ENCODE peak calls at places on chromosomes 1 and 21, in seven cellular contexts. One of them, this sample, is unnamed.

GRCh38 chr1:6185635-6186382 is 5.7 kb upstream of the CHD5 start:
- DNase-seq in AG04449: no peak
- DNase-seq in pancreas: no peak
- DNase-seq in OCI-LY7: peak; percentile 54
- DNase-seq in astrocyte of the spinal cord: peak; percentile 32
- DNase-seq in body of pancreas: no peak
- DNase-seq in psoas muscle: no peak
- DNase-seq in this sample: peak; percentile 67

GRCh38 chr21:16708431-16708830 is 804.4 kb upstream of the CXADR start:
- DNase-seq in psoas muscle: no peak
- DNase-seq in body of pancreas: no peak
- DNase-seq in OCI-LY7: no peak
- DNase-seq in pancreas: no peak
- DNase-seq in AG04449: no peak
- DNase-seq in astrocyte of the spinal cord: peak; percentile 33
- DNase-seq in this sample: peak; percentile 28

GRCh38 chr1:61141288-61142044 is 59.1 kb downstream of the NFIA start:
- DNase-seq in AG04449: no peak
- DNase-seq in OCI-LY7: no peak
- DNase-seq in pancreas: no peak
- DNase-seq in psoas muscle: no peak
- DNase-seq in astrocyte of the spinal cord: peak; percentile 47
- DNase-seq in body of pancreas: no peak
- DNase-seq in this sample: peak; percentile 91

GRCh38 chr1:170518965-170519364 is 13.0 kb upstream of the GORAB start:
- DNase-seq in astrocyte of the spinal cord: peak; percentile 24
- DNase-seq in psoas muscle: no peak
- DNase-seq in OCI-LY7: no peak
- DNase-seq in AG04449: no peak
- DNase-seq in body of pancreas: no peak
- DNase-seq in pancreas: no peak
- DNase-seq in this sample: no peak

GRCh38 chr1:243264718-243265117 is 8.9 kb downstream of the SDCCAG8 start:
- DNase-seq in psoas muscle: no peak
- DNase-seq in body of pancreas: no peak
- DNase-seq in OCI-LY7: no peak
- DNase-seq in pancreas: no peak
- DNase-seq in astrocyte of the spinal cord: peak; percentile 65
- DNase-seq in AG04449: no peak
- DNase-seq in this sample: peak; percentile 90

GRCh38 chr1:148264374-148265276 is 112.5 kb upstream of the NBPF11 start:
- DNase-seq in AG04449: peak; percentile 31
- DNase-seq in body of pancreas: no peak
- DNase-seq in OCI-LY7: no peak
- DNase-seq in pancreas: peak; percentile 52
- DNase-seq in astrocyte of the spinal cord: peak; percentile 73
- DNase-seq in psoas muscle: no peak
- DNase-seq in this sample: peak; percentile 84

GRCh38 chr1:46558141-46558963 is 6.9 kb upstream of the KNCN start:
- DNase-seq in astrocyte of the spinal cord: no peak
- DNase-seq in body of pancreas: no peak
- DNase-seq in psoas muscle: no peak
- DNase-seq in AG04449: no peak
- DNase-seq in OCI-LY7: no peak
- DNase-seq in pancreas: peak; percentile 55
- DNase-seq in this sample: no peak

GRCh38 chr1:210170220-210170619 is 62.4 kb upstream of the SERTAD4 start:
- DNase-seq in astrocyte of the spinal cord: no peak
- DNase-seq in AG04449: no peak
- DNase-seq in OCI-LY7: no peak
- DNase-seq in body of pancreas: no peak
- DNase-seq in psoas muscle: no peak
- DNase-seq in pancreas: no peak
- DNase-seq in this sample: no peak

GRCh38 chr1:23751050-23751814 is 8.0 kb downstream of the ELOA start:
- DNase-seq in pancreas: no peak
- DNase-seq in OCI-LY7: peak; percentile 76
- DNase-seq in psoas muscle: no peak
- DNase-seq in astrocyte of the spinal cord: peak; percentile 34
- DNase-seq in AG04449: no peak
- DNase-seq in body of pancreas: peak; percentile 69
- DNase-seq in this sample: peak; percentile 80

GRCh38 chr1:42214447-42214871 is 49.9 kb upstream of the GUCA2A start:
- DNase-seq in AG04449: peak; percentile 28
- DNase-seq in astrocyte of the spinal cord: peak; percentile 68
- DNase-seq in pancreas: no peak
- DNase-seq in psoas muscle: no peak
- DNase-seq in OCI-LY7: no peak
- DNase-seq in body of pancreas: peak; percentile 76
- DNase-seq in this sample: peak; percentile 90

GRCh38 chr21:41613421-41613998 is 105.6 kb upstream of the TMPRSS2 start:
- DNase-seq in body of pancreas: no peak
- DNase-seq in OCI-LY7: no peak
- DNase-seq in psoas muscle: no peak
- DNase-seq in pancreas: no peak
- DNase-seq in AG04449: no peak
- DNase-seq in astrocyte of the spinal cord: no peak
- DNase-seq in this sample: no peak

GRCh38 chr21:16330340-16331319 is 600.8 kb downstream of the USP25 start:
- DNase-seq in body of pancreas: peak; percentile 56
- DNase-seq in OCI-LY7: peak; percentile 56
- DNase-seq in psoas muscle: no peak
- DNase-seq in pancreas: no peak
- DNase-seq in astrocyte of the spinal cord: peak; percentile 88
- DNase-seq in AG04449: peak; percentile 24
- DNase-seq in this sample: peak; percentile 92

GRCh38 chr1:184033711-184034167 is 3.8 kb downstream of the COLGALT2 start:
- DNase-seq in body of pancreas: no peak
- DNase-seq in psoas muscle: no peak
- DNase-seq in OCI-LY7: no peak
- DNase-seq in astrocyte of the spinal cord: peak; percentile 52
- DNase-seq in pancreas: no peak
- DNase-seq in AG04449: no peak
- DNase-seq in this sample: no peak

GRCh38 chr1:39102537-39103320 is 76.6 kb downstream of the NDUFS5 start:
- DNase-seq in AG04449: no peak
- DNase-seq in body of pancreas: peak; percentile 62
- DNase-seq in pancreas: no peak
- DNase-seq in astrocyte of the spinal cord: peak; percentile 84
- DNase-seq in OCI-LY7: peak; percentile 80
- DNase-seq in psoas muscle: no peak
- DNase-seq in this sample: peak; percentile 90

GRCh38 chr21:43810505-43811261 is 21.3 kb downstream of the RRP1 start:
- DNase-seq in body of pancreas: peak; percentile 84
- DNase-seq in astrocyte of the spinal cord: peak; percentile 57
- DNase-seq in OCI-LY7: peak; percentile 83
- DNase-seq in AG04449: no peak
- DNase-seq in psoas muscle: peak; percentile 90
- DNase-seq in pancreas: peak; percentile 94
- DNase-seq in this sample: peak; percentile 61

DNA sequence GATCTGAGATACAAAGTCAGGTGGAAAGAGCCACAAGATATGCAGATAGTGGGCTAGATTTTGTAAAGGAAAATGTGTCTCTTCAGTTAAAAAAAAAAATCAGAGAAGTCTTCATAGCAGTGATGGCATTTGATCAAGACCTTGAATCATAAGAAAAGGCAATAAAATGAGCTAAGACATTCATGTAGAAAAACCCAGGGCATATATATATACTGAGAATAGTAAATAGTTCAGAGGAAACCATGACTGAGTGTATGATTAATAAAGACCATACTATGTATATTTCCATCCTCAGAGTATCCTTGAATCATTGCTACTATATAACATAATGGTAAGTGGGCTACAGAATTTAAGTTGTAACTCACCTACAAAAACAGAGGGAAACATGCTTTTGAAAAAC is 321.7 kb upstream of the NR5A2 start:
- DNase-seq in AG04449: no peak
- DNase-seq in psoas muscle: no peak
- DNase-seq in body of pancreas: no peak
- DNase-seq in OCI-LY7: no peak
- DNase-seq in astrocyte of the spinal cord: no peak
- DNase-seq in pancreas: no peak
- DNase-seq in this sample: no peak
- TF ChIP-seq CTCF in AG04449: no peak
- TF ChIP-seq CTCF in psoas muscle: no peak
- TF ChIP-seq CTCF in body of pancreas: no peak
- TF ChIP-seq CTCF in OCI-LY7: no peak
- TF ChIP-seq CTCF in astrocyte of the spinal cord: no peak
- TF ChIP-seq CTCF in pancreas: no peak
- TF ChIP-seq CTCF in this sample: no peak

GRCh38 chr1:232627645-232628334 is 2.1 kb downstream of the SIPA1L2 start:
- DNase-seq in OCI-LY7: peak; percentile 84
- DNase-seq in astrocyte of the spinal cord: peak; percentile 40
- DNase-seq in body of pancreas: no peak
- DNase-seq in psoas muscle: no peak
- DNase-seq in AG04449: no peak
- DNase-seq in pancreas: no peak
- DNase-seq in this sample: peak; percentile 59

GRCh38 chr1:232630894-232631195 is 912 bp upstream of the SIPA1L2 start:
- DNase-seq in body of pancreas: no peak
- DNase-seq in AG04449: no peak
- DNase-seq in psoas muscle: no peak
- DNase-seq in astrocyte of the spinal cord: no peak
- DNase-seq in OCI-LY7: no peak
- DNase-seq in pancreas: no peak
- DNase-seq in this sample: no peak

GRCh38 chr1:232630047-232630893 is at the start of gene SIPA1L2:
- DNase-seq in body of pancreas: peak; percentile 92
- DNase-seq in AG04449: peak; percentile 23
- DNase-seq in psoas muscle: peak; percentile 96
- DNase-seq in pancreas: peak; percentile 97
- DNase-seq in astrocyte of the spinal cord: peak; percentile 89
- DNase-seq in OCI-LY7: peak; percentile 89
- DNase-seq in this sample: peak; percentile 92

GRCh38 chr1:232628335-232629214 is 1.4 kb downstream of the SIPA1L2 start:
- DNase-seq in psoas muscle: no peak
- DNase-seq in body of pancreas: no peak
- DNase-seq in AG04449: no peak
- DNase-seq in OCI-LY7: peak; percentile 66
- DNase-seq in astrocyte of the spinal cord: peak; percentile 62
- DNase-seq in pancreas: no peak
- DNase-seq in this sample: peak; percentile 67

GRCh38 chr1:232629250-232630046 is 485 bp downstream of the SIPA1L2 start:
- DNase-seq in pancreas: peak; percentile 88
- DNase-seq in astrocyte of the spinal cord: peak; percentile 24
- DNase-seq in psoas muscle: peak; percentile 40
- DNase-seq in OCI-LY7: no peak
- DNase-seq in AG04449: no peak
- DNase-seq in body of pancreas: no peak
- DNase-seq in this sample: peak; percentile 11
- H3K4me3 ChIP-seq in pancreas: peak overlapping the region; percentile 58
- H3K4me3 ChIP-seq in astrocyte of the spinal cord: peak overlapping the region; percentile 58
- H3K4me3 ChIP-seq in psoas muscle: peak overlapping the region; percentile 97
- H3K4me3 ChIP-seq in OCI-LY7: peak overlapping the region; percentile 73
- H3K4me3 ChIP-seq in AG04449: peak overlapping the region; percentile 64
- H3K4me3 ChIP-seq in body of pancreas: peak overlapping the region; percentile 58
- H3K4me3 ChIP-seq in this sample: peak overlapping the region; percentile 69

DNA sequence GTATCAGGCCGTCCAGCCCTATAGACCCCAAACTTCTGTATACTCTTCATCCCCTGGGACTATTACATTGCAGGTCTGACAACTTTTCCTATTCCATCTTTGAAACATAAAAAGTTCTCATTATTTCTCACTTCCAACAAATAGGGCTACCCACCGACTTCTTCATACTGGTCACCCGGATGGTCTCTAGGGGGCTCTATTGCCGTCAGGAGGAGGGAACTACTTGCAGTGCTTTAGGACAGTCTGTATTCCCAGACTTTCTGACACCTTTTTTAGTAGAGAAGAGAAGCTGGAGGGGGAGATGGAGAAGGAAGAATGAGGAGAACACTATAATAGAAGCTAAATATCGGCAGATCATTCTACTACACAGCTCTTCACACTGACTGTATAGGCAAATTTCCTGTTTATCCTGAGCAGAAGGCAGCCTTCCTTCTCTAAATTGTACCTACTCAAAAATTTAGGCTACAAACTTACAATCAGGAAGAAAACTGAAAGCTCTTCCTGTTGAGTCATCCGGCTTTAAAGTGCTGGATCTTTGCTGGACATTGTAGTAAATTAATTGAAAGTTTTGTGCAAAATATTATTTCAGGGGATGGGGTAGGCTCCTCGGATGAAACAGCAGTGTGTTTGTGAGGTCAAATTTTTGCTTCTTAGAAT is 54.6 kb downstream of the CDC7 start:
- DNase-seq in pancreas: no peak
- DNase-seq in psoas muscle: no peak
- DNase-seq in body of pancreas: no peak
- DNase-seq in OCI-LY7: no peak
- DNase-seq in astrocyte of the spinal cord: peak; percentile 43
- DNase-seq in AG04449: no peak
- DNase-seq in this sample: peak; percentile 27
- TF ChIP-seq CTCF in pancreas: no peak
- TF ChIP-seq CTCF in psoas muscle: no peak
- TF ChIP-seq CTCF in body of pancreas: no peak
- TF ChIP-seq CTCF in OCI-LY7: no peak
- TF ChIP-seq CTCF in astrocyte of the spinal cord: peak; percentile 57
- TF ChIP-seq CTCF in AG04449: peak; percentile 16
- TF ChIP-seq CTCF in this sample: peak; percentile 7

GRCh38 chr1:153610334-153611023 is 2.5 kb downstream of the S100A16 start:
- DNase-seq in OCI-LY7: no peak
- DNase-seq in AG04449: no peak
- DNase-seq in psoas muscle: peak; percentile 43
- DNase-seq in astrocyte of the spinal cord: peak; percentile 24
- DNase-seq in pancreas: no peak
- DNase-seq in body of pancreas: no peak
- DNase-seq in this sample: no peak

GRCh38 chr1:153612755-153613331 is at the start of gene S100A16:
- DNase-seq in pancreas: peak; percentile 93
- DNase-seq in psoas muscle: peak; percentile 73
- DNase-seq in body of pancreas: peak; percentile 84
- DNase-seq in AG04449: no peak
- DNase-seq in astrocyte of the spinal cord: peak; percentile 71
- DNase-seq in OCI-LY7: no peak
- DNase-seq in this sample: peak; percentile 49

GRCh38 chr1:153612111-153612754 is 704 bp downstream of the S100A16 start:
- DNase-seq in body of pancreas: no peak
- DNase-seq in psoas muscle: no peak
- DNase-seq in OCI-LY7: no peak
- DNase-seq in AG04449: no peak
- DNase-seq in astrocyte of the spinal cord: peak; percentile 32
- DNase-seq in pancreas: no peak
- DNase-seq in this sample: no peak

GRCh38 chr1:153611024-153611352 is 1.9 kb downstream of the S100A16 start:
- DNase-seq in astrocyte of the spinal cord: peak; percentile 37
- DNase-seq in psoas muscle: no peak
- DNase-seq in OCI-LY7: no peak
- DNase-seq in body of pancreas: no peak
- DNase-seq in AG04449: no peak
- DNase-seq in pancreas: no peak
- DNase-seq in this sample: no peak

GRCh38 chr1:153611356-153611755 is 1.6 kb downstream of the S100A16 start:
- DNase-seq in OCI-LY7: no peak
- DNase-seq in astrocyte of the spinal cord: no peak
- DNase-seq in pancreas: no peak
- DNase-seq in AG04449: no peak
- DNase-seq in body of pancreas: no peak
- DNase-seq in psoas muscle: no peak
- DNase-seq in this sample: no peak
- H3K4me3 ChIP-seq in OCI-LY7: no peak overlapping the region
- H3K4me3 ChIP-seq in astrocyte of the spinal cord: peak overlapping the region; percentile 86
- H3K4me3 ChIP-seq in pancreas: no peak overlapping the region
- H3K4me3 ChIP-seq in AG04449: peak overlapping the region; percentile 83
- H3K4me3 ChIP-seq in body of pancreas: no peak overlapping the region
- H3K4me3 ChIP-seq in psoas muscle: peak overlapping the region; percentile 65
- H3K4me3 ChIP-seq in this sample: peak overlapping the region; percentile 64